ENCODE peak calls at places on chromosomes 7 and 10, in nine cellular contexts. One of them, this sample, is unnamed.

GRCh38 chr7:54995631-54996340 is 23.0 kb upstream of the EGFR start:
- DNase-seq in colonic mucosa: peak; percentile 47
- DNase-seq in CD8-positive, alpha-beta T cell: no peak
- DNase-seq in fibroblast of lung: peak; percentile 84
- DNase-seq in GM23338: no peak
- DNase-seq in uterus: no peak
- DNase-seq in GM13976: peak; percentile 46
- DNase-seq in GM13977: peak; percentile 38
- DNase-seq in spleen: no peak
- DNase-seq in this sample: no peak

GRCh38 chr10:116785867-116786266 is 43.5 kb upstream of the HSPA12A start:
- DNase-seq in colonic mucosa: no peak
- DNase-seq in CD8-positive, alpha-beta T cell: no peak
- DNase-seq in fibroblast of lung: no peak
- DNase-seq in GM23338: no peak
- DNase-seq in uterus: no peak
- DNase-seq in GM13976: no peak
- DNase-seq in GM13977: no peak
- DNase-seq in spleen: no peak
- DNase-seq in this sample: no peak

GRCh38 chr7:48041665-48041995 is 6.3 kb downstream of the C7orf57 start:
- DNase-seq in colonic mucosa: no peak
- DNase-seq in CD8-positive, alpha-beta T cell: no peak
- DNase-seq in fibroblast of lung: peak; percentile 69
- DNase-seq in GM23338: no peak
- DNase-seq in uterus: no peak
- DNase-seq in GM13976: no peak
- DNase-seq in GM13977: no peak
- DNase-seq in spleen: no peak
- DNase-seq in this sample: no peak

GRCh38 chr10:13271552-13272163 is 28.2 kb downstream of the PHYH start:
- DNase-seq in colonic mucosa: peak; percentile 65
- DNase-seq in CD8-positive, alpha-beta T cell: peak; percentile 19
- DNase-seq in fibroblast of lung: no peak
- DNase-seq in GM23338: peak; percentile 91
- DNase-seq in uterus: peak; percentile 22
- DNase-seq in GM13976: peak; percentile 80
- DNase-seq in GM13977: peak; percentile 65
- DNase-seq in spleen: peak; percentile 79
- DNase-seq in this sample: peak; percentile 22

GRCh38 chr10:6912021-6912420 is 331.9 kb upstream of the PRKCQ start:
- DNase-seq in colonic mucosa: no peak
- DNase-seq in CD8-positive, alpha-beta T cell: no peak
- DNase-seq in fibroblast of lung: no peak
- DNase-seq in GM23338: no peak
- DNase-seq in uterus: no peak
- DNase-seq in GM13976: no peak
- DNase-seq in GM13977: no peak
- DNase-seq in spleen: no peak
- DNase-seq in this sample: no peak

GRCh38 chr7:143320620-143321019 is 4.7 kb downstream of the CLCN1 start:
- DNase-seq in colonic mucosa: peak; percentile 74
- DNase-seq in CD8-positive, alpha-beta T cell: no peak
- DNase-seq in fibroblast of lung: no peak
- DNase-seq in GM23338: no peak
- DNase-seq in uterus: no peak
- DNase-seq in GM13976: no peak
- DNase-seq in GM13977: no peak
- DNase-seq in spleen: no peak
- DNase-seq in this sample: no peak

GRCh38 chr7:100044719-100045118 is 4.9 kb upstream of the ZSCAN21 start:
- DNase-seq in colonic mucosa: peak; percentile 53
- DNase-seq in CD8-positive, alpha-beta T cell: no peak
- DNase-seq in fibroblast of lung: no peak
- DNase-seq in GM23338: no peak
- DNase-seq in uterus: no peak
- DNase-seq in GM13976: peak; percentile 59
- DNase-seq in GM13977: peak; percentile 30
- DNase-seq in spleen: no peak
- DNase-seq in this sample: no peak

GRCh38 chr7:81013036-81013435 is 94.2 kb upstream of the SEMA3C start:
- DNase-seq in colonic mucosa: no peak
- DNase-seq in CD8-positive, alpha-beta T cell: no peak
- DNase-seq in fibroblast of lung: peak; percentile 63
- DNase-seq in GM23338: peak; percentile 8
- DNase-seq in uterus: no peak
- DNase-seq in GM13976: no peak
- DNase-seq in GM13977: no peak
- DNase-seq in spleen: no peak
- DNase-seq in this sample: no peak

GRCh38 chr7:30172451-30172850 is 37.7 kb downstream of the MTURN start:
- DNase-seq in colonic mucosa: no peak
- DNase-seq in CD8-positive, alpha-beta T cell: no peak
- DNase-seq in fibroblast of lung: no peak
- DNase-seq in GM23338: no peak
- DNase-seq in uterus: no peak
- DNase-seq in GM13976: no peak
- DNase-seq in GM13977: no peak
- DNase-seq in spleen: no peak
- DNase-seq in this sample: no peak

GRCh38 chr7:138338361-138338760 is 121.7 kb upstream of the TRIM24 start:
- DNase-seq in colonic mucosa: peak; percentile 40
- DNase-seq in CD8-positive, alpha-beta T cell: no peak
- DNase-seq in fibroblast of lung: peak; percentile 59
- DNase-seq in GM23338: no peak
- DNase-seq in uterus: peak; percentile 60
- DNase-seq in GM13976: no peak
- DNase-seq in GM13977: no peak
- DNase-seq in spleen: no peak
- DNase-seq in this sample: peak; percentile 73

GRCh38 chr10:10826125-10826524 is 191.5 kb upstream of the CELF2 start:
- DNase-seq in colonic mucosa: no peak
- DNase-seq in CD8-positive, alpha-beta T cell: no peak
- DNase-seq in fibroblast of lung: peak; percentile 97
- DNase-seq in GM23338: no peak
- DNase-seq in uterus: no peak
- DNase-seq in GM13976: no peak
- DNase-seq in GM13977: no peak
- DNase-seq in spleen: no peak
- DNase-seq in this sample: no peak

GRCh38 chr7:101869901-101870290 is 52.5 kb downstream of the CUX1 start:
- DNase-seq in colonic mucosa: no peak
- DNase-seq in CD8-positive, alpha-beta T cell: no peak
- DNase-seq in fibroblast of lung: no peak
- DNase-seq in GM23338: no peak
- DNase-seq in uterus: no peak
- DNase-seq in GM13976: no peak
- DNase-seq in GM13977: no peak
- DNase-seq in spleen: no peak
- DNase-seq in this sample: no peak

GRCh38 chr10:99172130-99172738 is 63.4 kb downstream of the HPSE2 start:
- DNase-seq in colonic mucosa: peak; percentile 22
- DNase-seq in CD8-positive, alpha-beta T cell: no peak
- DNase-seq in fibroblast of lung: peak; percentile 2
- DNase-seq in GM23338: peak; percentile 79
- DNase-seq in uterus: no peak
- DNase-seq in GM13976: peak; percentile 23
- DNase-seq in GM13977: peak; percentile 21
- DNase-seq in spleen: no peak
- DNase-seq in this sample: no peak

GRCh38 chr7:25862254-25862992 is 289.6 kb upstream of the NFE2L3 start:
- DNase-seq in colonic mucosa: peak; percentile 99
- DNase-seq in CD8-positive, alpha-beta T cell: peak; percentile 36
- DNase-seq in fibroblast of lung: peak; percentile 99
- DNase-seq in GM23338: peak; percentile 100
- DNase-seq in uterus: peak; percentile 99
- DNase-seq in GM13976: peak; percentile 92
- DNase-seq in GM13977: peak; percentile 87
- DNase-seq in spleen: peak; percentile 92
- DNase-seq in this sample: peak; percentile 76

GRCh38 chr7:91293840-91294239 is 29.6 kb downstream of the FZD1 start:
- DNase-seq in colonic mucosa: no peak
- DNase-seq in CD8-positive, alpha-beta T cell: no peak
- DNase-seq in fibroblast of lung: no peak
- DNase-seq in GM23338: no peak
- DNase-seq in uterus: no peak
- DNase-seq in GM13976: no peak
- DNase-seq in GM13977: no peak
- DNase-seq in spleen: no peak
- DNase-seq in this sample: no peak

GRCh38 chr7:114986181-114986800 is 64.4 kb downstream of the MDFIC start:
- DNase-seq in colonic mucosa: no peak
- DNase-seq in CD8-positive, alpha-beta T cell: no peak
- DNase-seq in fibroblast of lung: no peak
- DNase-seq in GM23338: no peak
- DNase-seq in uterus: no peak
- DNase-seq in GM13976: no peak
- DNase-seq in GM13977: no peak
- DNase-seq in spleen: no peak
- DNase-seq in this sample: no peak

GRCh38 chr7:105014725-105015630 is 973 bp downstream of the KMT2E start:
- DNase-seq in colonic mucosa: peak; percentile 83
- DNase-seq in CD8-positive, alpha-beta T cell: peak; percentile 19
- DNase-seq in fibroblast of lung: peak; percentile 42
- DNase-seq in GM23338: peak; percentile 63
- DNase-seq in uterus: peak; percentile 66
- DNase-seq in GM13976: peak; percentile 37
- DNase-seq in GM13977: peak; percentile 48
- DNase-seq in spleen: peak; percentile 84
- DNase-seq in this sample: no peak

GRCh38 chr10:77297370-77297692 is 340.3 kb downstream of the KCNMA1 start:
- DNase-seq in colonic mucosa: no peak
- DNase-seq in CD8-positive, alpha-beta T cell: no peak
- DNase-seq in fibroblast of lung: peak; percentile 77
- DNase-seq in GM23338: no peak
- DNase-seq in uterus: peak; percentile 40
- DNase-seq in GM13976: no peak
- DNase-seq in GM13977: no peak
- DNase-seq in spleen: no peak
- DNase-seq in this sample: no peak

GRCh38 chr7:30371321-30371720 is 86.9 kb downstream of the ZNRF2 start:
- DNase-seq in colonic mucosa: no peak
- DNase-seq in CD8-positive, alpha-beta T cell: no peak
- DNase-seq in fibroblast of lung: no peak
- DNase-seq in GM23338: no peak
- DNase-seq in uterus: no peak
- DNase-seq in GM13976: no peak
- DNase-seq in GM13977: no peak
- DNase-seq in spleen: no peak
- DNase-seq in this sample: no peak

GRCh38 chr7:25545125-25546008 is 317.1 kb upstream of the NPVF start:
- DNase-seq in colonic mucosa: no peak
- DNase-seq in CD8-positive, alpha-beta T cell: no peak
- DNase-seq in fibroblast of lung: no peak
- DNase-seq in GM23338: peak; percentile 9
- DNase-seq in uterus: peak; percentile 56
- DNase-seq in GM13976: no peak
- DNase-seq in GM13977: no peak
- DNase-seq in spleen: no peak
- DNase-seq in this sample: peak; percentile 26

GRCh38 chr10:49010295-49010694 is 70.7 kb upstream of the LRRC18 start:
- DNase-seq in colonic mucosa: peak; percentile 44
- DNase-seq in CD8-positive, alpha-beta T cell: no peak
- DNase-seq in fibroblast of lung: no peak
- DNase-seq in GM23338: no peak
- DNase-seq in uterus: no peak
- DNase-seq in GM13976: no peak
- DNase-seq in GM13977: no peak
- DNase-seq in spleen: no peak
- DNase-seq in this sample: no peak

GRCh38 chr10:50439806-50440205 is 183.9 kb downstream of the SGMS1 start:
- DNase-seq in colonic mucosa: no peak
- DNase-seq in CD8-positive, alpha-beta T cell: no peak
- DNase-seq in fibroblast of lung: peak; percentile 69
- DNase-seq in GM23338: no peak
- DNase-seq in uterus: no peak
- DNase-seq in GM13976: no peak
- DNase-seq in GM13977: no peak
- DNase-seq in spleen: no peak
- DNase-seq in this sample: no peak

GRCh38 chr7:101093907-101094306 is 8.6 kb downstream of the TRIM56 start:
- DNase-seq in colonic mucosa: no peak
- DNase-seq in CD8-positive, alpha-beta T cell: no peak
- DNase-seq in fibroblast of lung: peak; percentile 91
- DNase-seq in GM23338: no peak
- DNase-seq in uterus: no peak
- DNase-seq in GM13976: no peak
- DNase-seq in GM13977: no peak
- DNase-seq in spleen: no peak
- DNase-seq in this sample: no peak

GRCh38 chr7:2566890-2567662 is 8.3 kb downstream of the IQCE start:
- DNase-seq in colonic mucosa: peak; percentile 52
- DNase-seq in CD8-positive, alpha-beta T cell: no peak
- DNase-seq in fibroblast of lung: no peak
- DNase-seq in GM23338: no peak
- DNase-seq in uterus: no peak
- DNase-seq in GM13976: peak; percentile 70
- DNase-seq in GM13977: peak; percentile 45
- DNase-seq in spleen: peak; percentile 80
- DNase-seq in this sample: peak; percentile 43
- TF ChIP-seq CTCF in colonic mucosa: no peak
- TF ChIP-seq CTCF in CD8-positive, alpha-beta T cell: no peak
- TF ChIP-seq CTCF in fibroblast of lung: no peak
- TF ChIP-seq CTCF in GM23338: peak; percentile 5
- TF ChIP-seq CTCF in uterus: no peak
- TF ChIP-seq CTCF in GM13976: no peak
- TF ChIP-seq CTCF in GM13977: no peak
- TF ChIP-seq CTCF in spleen: no peak
- TF ChIP-seq CTCF in this sample: no peak

GRCh38 chr10:122112625-122113160 is 123.7 kb downstream of the TACC2 start:
- DNase-seq in colonic mucosa: peak; percentile 80
- DNase-seq in CD8-positive, alpha-beta T cell: no peak
- DNase-seq in fibroblast of lung: peak; percentile 94
- DNase-seq in GM23338: peak; percentile 86
- DNase-seq in uterus: peak; percentile 90
- DNase-seq in GM13976: peak; percentile 45
- DNase-seq in GM13977: peak; percentile 46
- DNase-seq in spleen: peak; percentile 78
- DNase-seq in this sample: peak; percentile 86
- TF ChIP-seq CTCF in colonic mucosa: peak; percentile 13
- TF ChIP-seq CTCF in CD8-positive, alpha-beta T cell: no peak
- TF ChIP-seq CTCF in fibroblast of lung: peak; percentile 39
- TF ChIP-seq CTCF in GM23338: peak; percentile 41
- TF ChIP-seq CTCF in uterus: peak; percentile 79
- TF ChIP-seq CTCF in GM13976: no peak
- TF ChIP-seq CTCF in GM13977: no peak
- TF ChIP-seq CTCF in spleen: no peak
- TF ChIP-seq CTCF in this sample: peak; percentile 65

GRCh38 chr10:103333934-103334520 is 16.9 kb downstream of the PCGF6 start:
- DNase-seq in colonic mucosa: no peak
- DNase-seq in CD8-positive, alpha-beta T cell: no peak
- DNase-seq in fibroblast of lung: peak; percentile 9
- DNase-seq in GM23338: peak; percentile 39
- DNase-seq in uterus: no peak
- DNase-seq in GM13976: peak; percentile 45
- DNase-seq in GM13977: peak; percentile 42
- DNase-seq in spleen: no peak
- DNase-seq in this sample: no peak
- TF ChIP-seq CTCF in colonic mucosa: peak; percentile 59
- TF ChIP-seq CTCF in CD8-positive, alpha-beta T cell: peak; percentile 80
- TF ChIP-seq CTCF in fibroblast of lung: no peak
- TF ChIP-seq CTCF in GM23338: no peak
- TF ChIP-seq CTCF in uterus: peak; percentile 56
- TF ChIP-seq CTCF in GM13976: peak; percentile 40
- TF ChIP-seq CTCF in GM13977: peak; percentile 58
- TF ChIP-seq CTCF in spleen: no peak
- TF ChIP-seq CTCF in this sample: peak; percentile 69

GRCh38 chr7:1085266-1085665 is 2.6 kb upstream of the GPER1 start:
- DNase-seq in colonic mucosa: no peak
- DNase-seq in CD8-positive, alpha-beta T cell: no peak
- DNase-seq in fibroblast of lung: no peak
- DNase-seq in GM23338: no peak
- DNase-seq in uterus: no peak
- DNase-seq in GM13976: no peak
- DNase-seq in GM13977: no peak
- DNase-seq in spleen: no peak
- DNase-seq in this sample: no peak
- TF ChIP-seq CTCF in colonic mucosa: no peak
- TF ChIP-seq CTCF in CD8-positive, alpha-beta T cell: no peak
- TF ChIP-seq CTCF in fibroblast of lung: no peak
- TF ChIP-seq CTCF in GM23338: no peak
- TF ChIP-seq CTCF in uterus: no peak
- TF ChIP-seq CTCF in GM13976: no peak
- TF ChIP-seq CTCF in GM13977: no peak
- TF ChIP-seq CTCF in spleen: no peak
- TF ChIP-seq CTCF in this sample: no peak

This sample was measured in left ventricle myocardium inferior.